ENCODE peak calls at places on chromosomes 4 and X, in four cellular contexts. X, W, K and U are unnamed samples.
A peak's percentile ranks its signal among the peaks of the same experiment; 100 is the strongest.

GRCh38 chr4:39032218-39033085 is at the start of gene TMEM156:
- DNase-seq in X (no peak), W (peak; percentile 64), K (no peak), U (peak; percentile 61)

GRCh38 chrX:10634681-10635161 is 14.3 kb upstream of the MID1 start:
- DNase-seq in X (no peak), W (peak; percentile 72), K (no peak), U (peak; percentile 91)

GRCh38 chr4:101356928-101357327 is 9.6 kb upstream of the PPP3CA start:
- DNase-seq in X (no peak), W (peak; percentile 88), K (no peak), U (peak; percentile 94)

GRCh38 chr4:4406455-4407298 is 19.8 kb downstream of the NSG1 start:
- DNase-seq in X (no peak), W (no peak), K (no peak), U (no peak)

GRCh38 chrX:129759576-129760061 is 20.1 kb upstream of the SASH3 start:
- DNase-seq in X (peak; percentile 2), W (peak; percentile 81), K (peak; percentile 60), U (peak; percentile 89)

GRCh38 chr4:156972370-156972980 is 876 bp upstream of the PDGFC start:
- DNase-seq in X (peak; percentile 6), W (no peak), K (no peak), U (peak; percentile 62)

GRCh38 chrX:1391370-1391706 is 575 bp downstream of the SLC25A6 start:
- DNase-seq in X (peak; percentile 88), W (no peak), K (no peak), U (no peak)

GRCh38 chrX:40172169-40172979 is 74.6 kb upstream of the BCOR start:
- DNase-seq in X (peak; percentile 38), W (peak; percentile 58), K (peak; percentile 80), U (peak; percentile 58)

GRCh38 chr4:151484396-151485102 is 75.6 kb downstream of the FHIP1A start:
- DNase-seq in X (peak; percentile 96), W (peak; percentile 69), K (no peak), U (peak; percentile 91)

GRCh38 chrX:9871871-9872270 is 85.6 kb downstream of the SHROOM2 start:
- DNase-seq in X (no peak), W (no peak), K (no peak), U (no peak)

GRCh38 chrX:93242897-93243296 is 430.5 kb downstream of the NAP1L3 start:
- DNase-seq in X (no peak), W (no peak), K (no peak), U (no peak)

GRCh38 chr4:2064276-2064991 is 5.3 kb downstream of the NAT8L start:
- DNase-seq in X (no peak), W (no peak), K (peak; percentile 44), U (no peak)

GRCh38 chr4:102778720-102779119 is 18.0 kb upstream of the MANBA start:
- DNase-seq in X (no peak), W (no peak), K (no peak), U (no peak)

GRCh38 chr4:145808021-145808650 is 128.2 kb downstream of the C4orf51 start:
- DNase-seq in X (peak; percentile 55), W (peak; percentile 92), K (no peak), U (peak; percentile 96)

GRCh38 chrX:40012039-40012799 is 85.5 kb downstream of the BCOR start:
- DNase-seq in X (peak; percentile 14), W (peak; percentile 57), K (no peak), U (peak; percentile 51)

GRCh38 chrX:15854080-15854655 is 445 bp downstream of the AP1S2 start:
- DNase-seq in X (peak; percentile 54), W (no peak), K (peak; percentile 65), U (no peak)

GRCh38 chrX:16838202-16839066 is 31.7 kb downstream of the RBBP7 start:
- DNase-seq in X (no peak), W (peak; percentile 84), K (no peak), U (peak; percentile 86)

GRCh38 chrX:11704725-11705495 is 39.2 kb upstream of the ARHGAP6 start:
- DNase-seq in X (peak; percentile 1), W (peak; percentile 31), K (no peak), U (peak; percentile 35)

GRCh38 chr4:138851626-138852443 is 163.7 kb upstream of the NOCT start:
- DNase-seq in X (peak; percentile 60), W (no peak), K (no peak), U (peak; percentile 4)

GRCh38 chr4:26424838-26425237 is 65.4 kb downstream of the CCKAR start:
- DNase-seq in X (no peak), W (no peak), K (no peak), U (no peak)

GRCh38 chr4:40992472-40993298 is 221.7 kb downstream of the APBB2 start:
- DNase-seq in X (no peak), W (peak; percentile 92), K (no peak), U (peak; percentile 68)

GRCh38 chr4:94595013-94595412 is 143.3 kb downstream of the PDLIM5 start:
- DNase-seq in X (no peak), W (no peak), K (no peak), U (no peak)

GRCh38 chr4:94595880-94596483 is 144.2 kb downstream of the PDLIM5 start:
- DNase-seq in X (peak; percentile 65), W (peak; percentile 82), K (no peak), U (peak; percentile 72)

GRCh38 chr4:94588900-94589693 is 137.4 kb downstream of the PDLIM5 start:
- DNase-seq in X (no peak), W (peak; percentile 51), K (no peak), U (no peak)

GRCh38 chr4:94591289-94591688 is 139.5 kb downstream of the PDLIM5 start:
- DNase-seq in X (no peak), W (no peak), K (no peak), U (no peak)

GRCh38 chr4:94590493-94590892 is 138.8 kb downstream of the PDLIM5 start:
- DNase-seq in X (no peak), W (peak; percentile 22), K (no peak), U (no peak)
- H3K4me3 ChIP-seq in X (no peak overlapping the region), W (no peak overlapping the region), K (no peak overlapping the region), U (no peak overlapping the region)

DNA sequence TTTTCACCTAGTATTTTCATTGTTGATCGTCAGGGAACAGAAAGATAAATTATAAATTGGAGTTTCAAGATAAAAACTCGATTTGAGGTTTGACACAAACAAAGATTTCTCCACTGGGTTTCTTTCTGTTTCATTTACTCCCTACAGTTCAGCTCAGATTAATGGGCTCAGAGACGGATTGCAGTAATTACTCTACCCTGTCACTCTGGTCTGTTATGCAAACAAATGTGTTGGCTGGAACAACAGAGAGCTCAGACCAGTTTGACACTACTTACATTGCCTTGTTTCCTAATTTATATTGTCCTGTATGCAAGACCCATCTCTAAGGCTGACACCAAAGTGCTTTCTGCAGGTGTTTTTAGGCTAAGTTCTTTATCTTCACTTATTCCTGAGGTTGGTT is 909.3 kb upstream of the PRKX start:
- DNase-seq in X (no peak), W (no peak), K (no peak), U (no peak)
- TF ChIP-seq CTCF in X (no peak), W (no peak), K (no peak), U (no peak)

GRCh38 chr4:100162027-100162685 is 28.1 kb downstream of the DDIT4L start:
- DNase-seq in X (no peak), W (no peak), K (no peak), U (no peak)

GRCh38 chr4:100166297-100167034 is 23.8 kb downstream of the DDIT4L start:
- DNase-seq in X (no peak), W (no peak), K (no peak), U (no peak)

GRCh38 chr4:100165809-100166208 is 24.5 kb downstream of the DDIT4L start:
- DNase-seq in X (no peak), W (no peak), K (no peak), U (no peak)

GRCh38 chr4:100168521-100168920 is 21.7 kb downstream of the DDIT4L start:
- DNase-seq in X (no peak), W (peak; percentile 58), K (no peak), U (no peak)

DNA sequence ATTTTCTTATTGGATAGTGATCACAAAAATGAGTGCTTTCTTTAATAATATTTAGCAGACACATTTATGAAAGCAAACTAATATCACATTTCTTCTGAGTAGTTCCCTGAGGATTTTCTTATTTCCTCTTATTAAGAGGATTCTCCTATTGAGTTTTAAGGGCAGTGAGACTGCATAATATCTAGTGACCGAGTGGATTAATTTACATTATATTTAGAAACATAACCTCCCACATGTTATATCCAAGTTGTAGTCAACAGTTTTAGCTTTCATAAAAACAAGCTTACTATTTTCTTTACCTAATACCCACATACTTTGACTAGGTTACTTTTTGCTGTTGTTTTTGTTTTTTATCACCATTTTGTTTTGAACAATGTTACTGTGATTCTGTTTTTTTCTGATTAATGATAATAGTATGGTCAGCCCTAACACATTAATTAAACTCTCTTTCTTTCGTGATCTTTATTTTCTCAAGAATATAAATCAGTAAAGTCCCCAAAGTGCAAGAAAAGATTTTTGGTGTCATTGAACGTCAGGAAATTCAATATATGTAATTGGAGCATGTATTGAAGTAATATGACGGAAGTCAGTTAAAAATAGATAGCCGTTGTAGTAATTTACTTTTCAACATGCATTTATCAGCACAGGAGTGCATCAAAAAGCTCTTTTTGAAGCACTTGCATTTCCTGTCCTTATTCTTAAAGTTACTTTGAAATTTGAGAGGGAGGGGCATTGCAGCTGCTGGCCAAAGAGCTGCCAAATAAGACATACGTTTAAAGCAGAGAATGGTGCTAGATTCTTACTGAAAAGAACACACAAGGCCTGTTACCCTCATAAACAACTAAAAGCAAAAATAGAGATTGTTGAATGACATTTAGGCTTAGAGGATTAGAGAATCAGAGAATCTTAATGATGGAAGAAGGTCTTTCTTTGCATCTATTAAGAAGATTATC is 25.2 kb downstream of the DDIT4L start:
- DNase-seq in X (no peak), W (no peak), K (no peak), U (no peak)
- H3K4me3 ChIP-seq in X (no peak overlapping the region), W (no peak overlapping the region), K (no peak overlapping the region), U (no peak overlapping the region)

DNA sequence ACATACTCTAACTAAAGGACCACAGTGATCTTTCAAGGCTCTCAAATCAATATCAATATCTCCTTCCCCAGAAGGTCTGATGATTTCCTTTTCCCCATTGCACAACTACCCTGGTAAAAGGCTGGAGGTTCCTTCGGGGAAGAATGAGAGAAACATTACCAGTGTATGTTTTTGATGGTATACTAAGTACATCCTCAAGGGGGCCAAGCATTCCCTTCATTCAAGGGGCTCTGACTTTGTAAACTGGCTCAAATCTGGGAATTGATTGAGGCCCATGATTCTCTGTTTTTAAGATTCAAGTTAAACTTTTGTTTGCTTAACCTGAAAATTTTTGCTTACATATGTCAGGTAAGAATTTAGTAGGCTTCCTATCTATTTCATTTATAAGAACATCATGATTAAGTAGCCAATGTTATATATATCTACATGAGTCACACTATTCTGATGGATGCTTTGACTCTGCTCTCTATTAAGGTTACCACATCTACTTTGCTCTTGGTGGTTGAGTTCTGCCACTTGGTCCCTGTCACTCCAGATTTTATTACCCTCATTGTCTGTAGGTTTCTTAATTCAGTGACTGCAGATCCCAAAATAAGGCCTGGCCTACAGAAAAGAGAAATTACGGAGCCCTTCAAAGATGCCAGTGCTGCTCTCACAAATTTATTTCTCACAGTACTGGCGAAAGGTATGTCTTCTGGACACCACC is 16.4 kb upstream of the GUCY1B1 start:
- DNase-seq in X (peak; percentile 56), W (no peak), K (no peak), U (no peak)
- TF ChIP-seq CTCF in X (peak; percentile 38), W (no peak), K (no peak), U (peak; percentile 18)